ENCODE peak calls at places on chromosome 12, in six cellular contexts. E, M, R, X, F and Z are unnamed samples.
A peak's percentile ranks its signal among the peaks of the same experiment; 100 is the strongest.

GRCh38 chr12:19440916-19441315 is 1.6 kb downstream of the AEBP2 start:
- DNase-seq in E (no peak), R (no peak), F (no peak), M (no peak), X (no peak), Z (no peak)

GRCh38 chr12:17333287-17333686 is 727.3 kb upstream of the LMO3 start:
- DNase-seq in X (no peak), E (peak; percentile 3), R (no peak), F (no peak), M (no peak), Z (no peak)

GRCh38 chr12:53334822-53335221 is 1.3 kb downstream of the SP7 start:
- DNase-seq in E (no peak), X (no peak), R (no peak), M (no peak), F (no peak), Z (no peak)

GRCh38 chr12:79373896-79374499 is 316.8 kb downstream of the PAWR start:
- DNase-seq in F (no peak), E (no peak), M (peak; percentile 61), X (peak; percentile 73), R (peak; percentile 20), Z (peak; percentile 9)

GRCh38 chr12:127306604-127307215 is 960.3 kb upstream of the TMEM132C start:
- DNase-seq in F (no peak), E (no peak), R (no peak), X (no peak), M (no peak), Z (no peak)

GRCh38 chr12:4824415-4824814 is 85.3 kb upstream of the KCNA1 start:
- DNase-seq in M (no peak), F (no peak), X (no peak), R (no peak), E (no peak), Z (no peak)

GRCh38 chr12:8692573-8692972 is 5.2 kb upstream of the RIMKLB start:
- DNase-seq in M (peak; percentile 74), E (no peak), X (peak; percentile 46), F (no peak), R (peak; percentile 34), Z (no peak)

GRCh38 chr12:116880213-116880816 is 926 bp downstream of the HRK start:
- DNase-seq in X (no peak), F (no peak), E (no peak), R (no peak), M (no peak), Z (no peak)

GRCh38 chr12:124993568-124994434 is at the start of gene BRI3BP:
- DNase-seq in R (peak; percentile 77), F (no peak), X (peak; percentile 66), E (no peak), M (peak; percentile 39), Z (peak; percentile 27)

GRCh38 chr12:20272801-20273200 is 95.5 kb upstream of the PDE3A start:
- DNase-seq in M (no peak), X (no peak), R (no peak), E (no peak), F (no peak), Z (no peak)

GRCh38 chr12:49580572-49581535 is 12.9 kb upstream of the MCRS1 start:
- DNase-seq in F (no peak), E (peak; percentile 71), R (peak; percentile 74), X (peak; percentile 92), M (peak; percentile 94), Z (peak; percentile 83)

GRCh38 chr12:19837543-19837942 is 398.3 kb downstream of the AEBP2 start:
- DNase-seq in M (no peak), F (no peak), E (no peak), X (no peak), R (no peak), Z (no peak)

DNA sequence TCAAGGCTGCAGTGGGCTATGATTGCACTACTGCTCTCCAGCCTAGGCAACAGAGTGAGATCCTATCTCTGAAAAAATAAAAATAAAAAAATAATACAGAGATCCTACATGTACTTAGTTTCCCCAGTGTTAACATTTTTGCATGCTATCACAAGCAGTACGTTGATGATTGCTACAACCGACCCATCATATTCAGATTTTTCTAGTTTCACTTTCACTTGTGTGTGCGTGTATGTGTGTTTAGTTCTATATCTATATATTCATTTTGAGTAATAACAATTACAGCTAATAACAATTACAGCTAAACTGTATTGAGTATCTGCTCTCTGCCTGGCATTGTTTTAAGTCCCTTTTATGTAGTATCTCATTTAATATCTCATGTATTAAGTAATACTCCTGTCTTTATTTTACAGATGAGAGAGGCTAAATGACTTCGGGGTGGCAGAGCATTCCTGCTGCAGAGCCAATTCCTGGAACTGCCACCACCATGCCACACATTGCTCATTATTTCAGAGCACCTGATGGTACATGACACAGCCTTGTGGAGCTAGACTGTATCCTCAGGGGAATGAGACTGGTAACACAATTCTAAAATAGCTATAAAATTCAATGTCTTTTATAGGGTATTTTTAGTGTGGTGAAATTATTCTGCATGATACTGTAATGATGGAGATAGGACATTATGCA is 153.1 kb downstream of the BCAT1 start:
- DNase-seq in X (no peak), R (no peak), F (no peak), E (no peak), M (no peak), Z (no peak)
- TF ChIP-seq ATF3 in X (no peak), R (no peak), F (no peak), E (no peak), M (no peak), Z (no peak)

GRCh38 chr12:45913631-45914030 is 76.7 kb downstream of the SCAF11 start:
- DNase-seq in R (no peak), M (no peak), F (no peak), X (no peak), E (no peak), Z (no peak)

GRCh38 chr12:45907955-45908354 is 82.4 kb downstream of the SCAF11 start:
- DNase-seq in E (no peak), F (peak; percentile 11), X (no peak), R (no peak), M (no peak), Z (no peak)

GRCh38 chr12:45914090-45914489 is 76.3 kb downstream of the SCAF11 start:
- DNase-seq in M (no peak), E (no peak), F (no peak), R (peak; percentile 9), X (no peak), Z (no peak)

GRCh38 chr12:45912774-45913173 is 77.6 kb downstream of the SCAF11 start:
- DNase-seq in E (no peak), F (no peak), R (no peak), X (no peak), M (no peak), Z (no peak)

GRCh38 chr12:45909041-45909713 is 81.2 kb downstream of the SCAF11 start:
- DNase-seq in X (no peak), M (no peak), R (no peak), E (no peak), F (no peak), Z (no peak)
- TF ChIP-seq ATF3 in X (no peak), M (no peak), R (no peak), E (no peak), F (no peak), Z (no peak)

GRCh38 chr12:26787125-26787495 is 45.9 kb downstream of the ITPR2 start:
- DNase-seq in X (no peak), F (no peak), E (no peak), M (no peak), R (no peak), Z (no peak)

GRCh38 chr12:26786491-26787124 is 46.4 kb downstream of the ITPR2 start:
- DNase-seq in R (no peak), X (no peak), F (no peak), E (no peak), M (no peak), Z (no peak)

GRCh38 chr12:26782372-26783132 is 50.4 kb downstream of the ITPR2 start:
- DNase-seq in R (no peak), X (no peak), E (no peak), F (no peak), M (no peak), Z (no peak)

GRCh38 chr12:26783791-26784379 is 49.1 kb downstream of the ITPR2 start:
- DNase-seq in F (no peak), R (no peak), E (no peak), X (no peak), M (no peak), Z (no peak)

GRCh38 chr12:26783133-26783531 is 49.9 kb downstream of the ITPR2 start:
- DNase-seq in E (no peak), X (no peak), M (no peak), R (no peak), F (no peak), Z (no peak)
- TF ChIP-seq ATF3 in E (no peak), X (no peak), M (no peak), R (no peak), F (no peak), Z (no peak)

GRCh38 chr12:115611477-115611876 is 666.0 kb downstream of the MED13L start:
- DNase-seq in M (no peak), F (no peak), R (no peak), X (no peak), E (no peak), Z (no peak)

GRCh38 chr12:115606040-115606439 is 671.5 kb downstream of the MED13L start:
- DNase-seq in F (no peak), R (no peak), X (no peak), M (no peak), E (no peak), Z (no peak)

DNA sequence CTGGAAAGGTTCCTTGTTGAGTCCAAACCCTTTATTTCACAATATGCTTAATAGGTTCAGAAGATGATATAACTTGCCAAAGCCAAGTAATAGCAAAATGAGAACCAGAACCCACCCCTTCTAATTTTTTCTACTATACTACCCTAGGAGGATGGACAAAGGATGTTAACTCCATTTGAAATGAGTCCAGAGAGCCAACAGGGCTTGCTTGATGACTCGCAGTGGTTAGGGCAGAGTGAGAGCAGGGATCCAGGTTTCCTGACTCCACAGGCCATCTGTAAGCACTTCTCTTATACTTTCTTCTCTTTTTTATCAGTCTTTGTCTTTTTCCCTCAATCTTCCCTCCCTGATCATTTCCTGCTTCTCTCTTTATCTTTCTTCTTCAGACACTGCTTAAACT is 668.1 kb downstream of the MED13L start:
- DNase-seq in X (no peak), M (no peak), F (no peak), E (no peak), R (no peak), Z (no peak)
- TF ChIP-seq ATF3 in X (no peak), M (no peak), F (no peak), E (no peak), R (no peak), Z (no peak)

GRCh38 chr12:122870867-122871664 is 24.9 kb downstream of the VPS37B start:
- DNase-seq in E (no peak), M (no peak), R (no peak), X (no peak), F (no peak), Z (no peak)
- TF ChIP-seq ATF3 in E (no peak), M (no peak), R (no peak), X (no peak), F (no peak), Z (no peak)

GRCh38 chr12:94285954-94286579 is 137.7 kb downstream of the PLXNC1 start:
- DNase-seq in M (no peak), F (no peak), X (no peak), E (no peak), R (peak; percentile 21), Z (no peak)

GRCh38 chr12:94286580-94287244 is 138.3 kb downstream of the PLXNC1 start:
- DNase-seq in M (no peak), E (no peak), F (no peak), R (no peak), X (peak; percentile 50), Z (no peak)

GRCh38 chr12:94284859-94285258 is 136.5 kb downstream of the PLXNC1 start:
- DNase-seq in X (no peak), R (peak; percentile 58), E (no peak), F (no peak), M (no peak), Z (no peak)

GRCh38 chr12:94289551-94290312 is 141.4 kb downstream of the PLXNC1 start:
- DNase-seq in M (no peak), E (no peak), F (no peak), R (no peak), X (peak; percentile 31), Z (no peak)

GRCh38 chr12:94287245-94287628 is 138.9 kb downstream of the PLXNC1 start:
- DNase-seq in R (no peak), X (peak; percentile 42), E (no peak), M (no peak), F (no peak), Z (no peak)
- TF ChIP-seq ATF3 in R (no peak), X (no peak), E (no peak), M (no peak), F (no peak), Z (no peak)